ENCODE peak calls at places on chromosome 17, in four cellular contexts. F, V, E and K are unnamed samples.

GRCh38 chr17:4607261-4607731 is 23.0 kb downstream of the SMTNL2 start:
- DNase-seq in E (peak; percentile 53), F (no peak), V (no peak), K (no peak)

GRCh38 chr17:38357488-38358123 is 6.0 kb downstream of the SOCS7 start:
- DNase-seq in E (no peak), V (no peak), F (no peak), K (no peak)

GRCh38 chr17:68390888-68391545 is 66.3 kb downstream of the WIPI1 start:
- DNase-seq in F (no peak), E (peak; percentile 59), V (peak; percentile 86), K (no peak)

GRCh38 chr17:77613627-77614026 is 344.9 kb upstream of the TNRC6C start:
- DNase-seq in V (no peak), E (no peak), F (no peak), K (no peak)

GRCh38 chr17:18187816-18188761 is 4.5 kb downstream of the ALKBH5 start:
- DNase-seq in F (no peak), E (no peak), V (no peak), K (no peak)

GRCh38 chr17:33112763-33113162 is 121.1 kb downstream of the SPACA3 start:
- DNase-seq in E (no peak), F (no peak), V (no peak), K (no peak)

GRCh38 chr17:77049440-77049839 is 91.3 kb upstream of the SEC14L1 start:
- DNase-seq in E (no peak), V (no peak), F (no peak), K (no peak)

GRCh38 chr17:6257339-6257738 is 177.6 kb downstream of the AIPL1 start:
- DNase-seq in F (no peak), E (no peak), V (no peak), K (no peak)

GRCh38 chr17:1169471-1169908 is 10.3 kb downstream of the ABR start:
- DNase-seq in V (no peak), F (no peak), E (no peak), K (no peak)

GRCh38 chr17:46795379-46795952 is 23.0 kb downstream of the WNT3 start:
- DNase-seq in F (no peak), E (no peak), V (no peak), K (no peak)

GRCh38 chr17:10171581-10171981 is 26.8 kb downstream of the GAS7 start:
- DNase-seq in V (no peak), F (no peak), E (no peak), K (no peak)

GRCh38 chr17:76000016-76000754 is 470 bp upstream of the CDK3 start:
- DNase-seq in V (no peak), E (no peak), F (peak; percentile 32), K (no peak)

GRCh38 chr17:51608251-51608933 is 348.0 kb downstream of the UTP18 start:
- DNase-seq in E (no peak), F (no peak), V (no peak), K (no peak)

GRCh38 chr17:7703584-7704574 is 1.1 kb upstream of the EFNB3 start:
- DNase-seq in E (no peak), V (no peak), F (no peak), K (no peak)

GRCh38 chr17:31156326-31156725 is 61.5 kb downstream of the NF1 start:
- DNase-seq in E (no peak), F (no peak), V (no peak), K (no peak)

GRCh38 chr17:68519911-68520310 is 7.7 kb downstream of the PRKAR1A start:
- DNase-seq in E (no peak), F (no peak), V (no peak), K (no peak)

GRCh38 chr17:8048236-8048635 is 9.4 kb downstream of the ALOX15B start:
- DNase-seq in F (no peak), E (no peak), V (no peak), K (no peak)

GRCh38 chr17:21199856-21200255 is 14.1 kb downstream of the TMEM11 start:
- DNase-seq in E (no peak), V (no peak), F (no peak), K (no peak)

GRCh38 chr17:57849163-57849873 is 526 bp downstream of the MRPS23 start:
- DNase-seq in F (no peak), V (no peak), E (no peak), K (no peak)

GRCh38 chr17:37188157-37188556 is 187.6 kb upstream of the C17orf78 start:
- DNase-seq in V (no peak), E (no peak), F (no peak), K (no peak)

GRCh38 chr17:37187262-37187661 is 188.5 kb upstream of the C17orf78 start:
- DNase-seq in V (no peak), E (no peak), F (no peak), K (no peak)

GRCh38 chr17:37194208-37194607 is 181.6 kb upstream of the C17orf78 start:
- DNase-seq in V (no peak), F (no peak), E (no peak), K (no peak)

GRCh38 chr17:37190493-37190892 is 185.3 kb upstream of the C17orf78 start:
- DNase-seq in E (no peak), V (no peak), F (no peak), K (no peak)

DNA sequence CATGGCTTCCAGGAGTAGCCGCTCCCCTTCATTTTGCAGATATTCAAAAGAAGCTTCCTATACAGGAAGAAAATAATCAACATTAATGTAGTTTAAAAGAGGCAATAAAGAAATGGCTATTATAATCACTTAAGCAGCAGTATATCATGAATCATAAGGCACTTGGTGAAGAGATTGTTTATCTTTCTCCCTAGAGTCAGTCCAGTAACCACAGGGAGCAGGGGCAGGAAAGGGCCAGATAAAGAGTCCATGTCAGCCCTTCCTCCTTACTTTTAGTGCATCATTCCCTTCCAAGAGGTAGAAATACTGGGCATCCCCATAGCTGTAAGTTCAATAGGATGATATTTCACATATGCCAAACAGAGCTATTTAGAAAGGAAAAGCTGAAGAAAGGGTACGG is 184.6 kb upstream of the C17orf78 start:
- DNase-seq in F (no peak), V (no peak), E (no peak), K (no peak)
- H3K27ac ChIP-seq in F (no peak overlapping the region), V (no peak overlapping the region), E (no peak overlapping the region), K (no peak overlapping the region)

DNA sequence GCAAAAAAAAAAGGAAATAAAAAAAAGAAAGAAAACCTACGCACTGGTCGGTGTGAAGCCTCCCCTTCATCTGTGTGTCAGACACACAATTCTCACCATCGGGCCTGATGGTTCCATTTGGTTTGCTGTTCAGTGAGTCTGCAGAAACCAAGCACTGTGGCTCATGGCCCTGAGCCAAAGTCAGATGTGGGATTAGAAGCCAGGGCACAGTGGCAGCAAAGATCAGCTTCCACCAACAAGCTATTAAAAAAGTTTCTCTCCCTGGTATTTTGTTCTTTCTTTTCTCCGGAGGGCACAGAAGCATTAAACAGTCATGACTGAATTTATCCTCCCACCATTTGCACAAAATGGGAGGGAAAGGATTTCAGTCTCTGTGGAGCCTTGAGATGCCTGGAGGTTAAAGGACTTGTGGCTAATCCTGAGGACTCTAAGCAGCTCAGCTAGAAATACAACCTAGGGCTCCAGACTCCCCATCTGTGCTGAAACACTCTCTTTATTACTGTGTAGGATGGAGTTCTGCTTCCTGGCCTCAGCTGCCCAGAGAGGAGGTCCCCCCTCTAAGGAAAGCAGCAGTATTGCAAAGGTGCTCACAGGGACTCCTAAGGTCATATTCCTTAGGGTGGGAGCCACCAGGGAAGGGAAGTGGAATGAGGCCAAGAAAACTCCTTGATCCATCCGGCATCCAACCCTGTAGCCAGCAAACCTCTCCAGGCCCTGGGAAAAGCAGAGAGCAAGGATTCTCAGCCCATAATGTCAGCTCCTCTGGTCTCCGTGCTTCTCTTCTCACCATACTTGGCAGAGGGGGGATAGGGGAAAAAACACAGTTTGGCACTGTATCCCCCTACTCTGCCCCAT is 28.2 kb downstream of the SLC39A11 start:
- DNase-seq in V (no peak), F (no peak), E (no peak), K (no peak)
- H3K27ac ChIP-seq in V (peak overlapping the region; percentile 13), F (no peak overlapping the region), E (peak overlapping the region; percentile 48), K (no peak overlapping the region)

GRCh38 chr17:79123988-79124387 is 49.4 kb downstream of the ENGASE start:
- DNase-seq in V (no peak), E (no peak), F (no peak), K (no peak)

GRCh38 chr17:79125503-79125902 is 50.9 kb downstream of the ENGASE start:
- DNase-seq in V (no peak), E (no peak), F (no peak), K (no peak)

GRCh38 chr17:79124513-79125209 is 50.0 kb downstream of the ENGASE start:
- DNase-seq in E (no peak), V (no peak), F (no peak), K (no peak)

GRCh38 chr17:79127534-79128135 is 53.0 kb downstream of the ENGASE start:
- DNase-seq in V (no peak), F (no peak), E (no peak), K (no peak)

DNA sequence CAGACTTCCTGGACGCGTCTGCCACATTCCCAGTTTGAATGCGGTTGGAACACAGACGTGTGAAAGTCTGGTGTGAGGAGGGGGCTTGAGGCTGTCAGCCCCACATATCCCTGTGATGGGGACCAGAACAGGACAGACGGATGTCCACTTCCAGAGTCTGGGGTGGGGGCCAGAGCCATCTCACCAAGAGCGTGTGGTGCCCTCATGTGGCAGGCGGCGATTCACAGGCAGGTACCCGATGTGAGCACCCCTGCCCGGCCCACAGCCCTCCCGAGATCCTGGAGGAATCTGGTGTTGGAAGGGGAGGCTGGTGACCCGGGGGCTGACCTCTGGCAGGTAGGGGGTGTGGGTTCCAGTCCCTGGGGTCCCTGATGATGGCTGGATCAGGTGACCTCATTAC is 51.5 kb downstream of the ENGASE start:
- DNase-seq in F (no peak), V (no peak), E (no peak), K (no peak)
- H3K27ac ChIP-seq in F (no peak overlapping the region), V (no peak overlapping the region), E (no peak overlapping the region), K (no peak overlapping the region)

DNA sequence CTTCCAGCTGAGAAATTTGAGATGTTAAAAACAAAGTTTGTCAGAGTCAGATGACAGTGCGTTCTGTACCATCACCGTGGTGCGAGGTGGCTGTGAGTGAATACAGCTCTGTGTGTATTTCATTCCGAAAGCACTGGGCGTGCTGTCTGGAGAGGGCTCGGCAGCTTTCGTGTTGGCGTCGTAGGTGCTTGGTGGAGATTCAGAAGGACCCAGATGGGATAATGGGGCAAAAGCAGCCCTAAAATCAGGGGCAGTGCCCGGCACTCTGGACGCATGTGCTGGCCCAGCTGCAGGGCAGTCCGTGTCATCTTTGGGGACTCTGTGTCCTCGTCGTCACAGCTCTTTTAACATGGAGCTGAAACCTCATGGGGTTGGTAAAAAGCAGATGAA is 206.4 kb downstream of the RPTOR start:
- DNase-seq in E (no peak), V (no peak), F (no peak), K (no peak)
- H3K27ac ChIP-seq in E (peak overlapping the region; percentile 33), V (peak overlapping the region; percentile 18), F (no peak overlapping the region), K (no peak overlapping the region)

GRCh38 chr17:71405101-71405500 is 715.7 kb upstream of the SOX9 start:
- DNase-seq in F (no peak), E (no peak), V (no peak), K (no peak)
- H3K27ac ChIP-seq in F (no peak overlapping the region), E (no peak overlapping the region), V (no peak overlapping the region), K (no peak overlapping the region)

GRCh38 chr17:42252528-42253172 is 23.5 kb downstream of the STAT5B start:
- DNase-seq in V (no peak), F (no peak), E (no peak), K (no peak)
- H3K27ac ChIP-seq in V (peak overlapping the region; percentile 20), F (no peak overlapping the region), E (no peak overlapping the region), K (no peak overlapping the region)